ENCODE peak calls at places on chromosomes 2 and 18, in four cellular contexts. S is H1, W is H9, X is mesenchymal stem cell. V is an unnamed sample.

GRCh38 chr2:212032032-212032431 is 506.6 kb downstream of the ERBB4 start:
- DNase-seq in S (no peak), W (no peak), X (peak), V (no peak)

GRCh38 chr2:148876589-148877402 is 1.8 kb downstream of the KIF5C start:
- DNase-seq in S (peak), W (peak), X (no peak), V (peak)

GRCh38 chr2:173355866-173356508 is 1.3 kb downstream of the CDCA7 start:
- DNase-seq in S (no peak), W (no peak), X (peak), V (peak)

GRCh38 chr2:51505533-51505932 is 473.6 kb upstream of the NRXN1 start:
- DNase-seq in S (no peak), W (peak), X (no peak), V (no peak)

GRCh38 chr18:12520442-12520992 is 112.8 kb downstream of the PRELID3A start:
- DNase-seq in S (no peak), W (no peak), X (peak), V (peak)

GRCh38 chr2:39837856-39838453 is 58.9 kb upstream of the THUMPD2 start:
- DNase-seq in S (no peak), W (peak), X (peak), V (no peak)

GRCh38 chr2:207768168-207768890 is 1.4 kb downstream of the FZD5 start:
- DNase-seq in S (no peak), W (peak), X (peak), V (peak)

GRCh38 chr18:5444269-5444668 is 99.5 kb downstream of the EPB41L3 start:
- DNase-seq in S (no peak), W (no peak), X (no peak), V (no peak)

GRCh38 chr2:176132397-176133086 is 3.0 kb downstream of the HOXD8 start:
- DNase-seq in S (no peak), W (no peak), X (peak), V (no peak)

GRCh38 chr2:129877795-129878775 is 101.4 kb upstream of the RAB6C start:
- DNase-seq in S (no peak), W (peak), X (peak), V (peak)

GRCh38 chr18:2857491-2858063 is 10.8 kb downstream of the EMILIN2 start:
- DNase-seq in S (no peak), W (no peak), X (peak), V (no peak)

GRCh38 chr2:69211111-69211510 is 175.9 kb downstream of the GFPT1 start:
- DNase-seq in S (no peak), W (no peak), X (no peak), V (no peak)

GRCh38 chr18:63646916-63647315 is 2.9 kb upstream of the SERPINB4 start:
- DNase-seq in S (no peak), W (no peak), X (no peak), V (no peak)

GRCh38 chr18:67771271-67771670 is 254.8 kb upstream of the DSEL start:
- DNase-seq in S (no peak), W (no peak), X (peak), V (no peak)

GRCh38 chr2:67037655-67038054 is 359.5 kb upstream of the ETAA1 start:
- DNase-seq in S (no peak), W (no peak), X (no peak), V (no peak)

GRCh38 chr18:48740846-48741485 is 202.1 kb downstream of the CTIF start:
- DNase-seq in S (no peak), W (no peak), X (no peak), V (no peak)

GRCh38 chr18:73189718-73190117 is 321.9 kb upstream of the NETO1 start:
- DNase-seq in S (no peak), W (no peak), X (no peak), V (no peak)

GRCh38 chr2:15766911-15767597 is 173.3 kb upstream of the MYCN start:
- DNase-seq in S (no peak), W (no peak), X (no peak), V (no peak)

GRCh38 chr2:152950125-152950524 is 231.7 kb downstream of the ARL6IP6 start:
- DNase-seq in S (no peak), W (no peak), X (no peak), V (peak)

GRCh38 chr2:169365093-169365483 is 2.8 kb upstream of the LRP2 start:
- DNase-seq in S (no peak), W (no peak), X (peak), V (no peak)

GRCh38 chr18:39494211-39494896 is 1928.8 kb upstream of the CELF4 start:
- DNase-seq in S (no peak), W (no peak), X (no peak), V (no peak)

GRCh38 chr2:23360571-23361125 is 24.3 kb upstream of the KLHL29 start:
- DNase-seq in S (no peak), W (peak), X (peak), V (no peak)

GRCh38 chr2:61855178-61855523 is 1.3 kb upstream of the FAM161A start:
- DNase-seq in S (peak), W (no peak), X (no peak), V (no peak)

GRCh38 chr18:58438161-58438983 is 190.5 kb downstream of the ALPK2 start:
- DNase-seq in S (no peak), W (no peak), X (peak), V (no peak)

GRCh38 chr18:500556-501405 is at the start of gene COLEC12:
- DNase-seq in S (no peak), W (no peak), X (peak), V (peak)

GRCh38 chr2:19932928-19933327 is 31.1 kb upstream of the TTC32 start:
- DNase-seq in S (no peak), W (no peak), X (no peak), V (no peak)

GRCh38 chr2:112160591-112161250 is 22.5 kb downstream of the FBLN7 start:
- DNase-seq in S (no peak), W (no peak), X (no peak), V (no peak)

GRCh38 chr2:106582431-106583143 is 95.4 kb downstream of the CD8B2 start:
- DNase-seq in S (peak), W (peak), X (peak), V (peak)

GRCh38 chr18:1361931-1362330 is 457.3 kb downstream of the ADCYAP1 start:
- DNase-seq in S (no peak), W (no peak), X (no peak), V (no peak)

GRCh38 chr2:179745615-179746263 is 115.7 kb downstream of the ZNF385B start:
- DNase-seq in S (no peak), W (no peak), X (no peak), V (no peak)

GRCh38 chr2:68847751-68848150 is 23.4 kb downstream of the BMP10 start:
- DNase-seq in S (no peak), W (no peak), X (no peak), V (no peak)

GRCh38 chr2:54574860-54575247 is 118.7 kb downstream of the SPTBN1 start:
- DNase-seq in S (no peak), W (no peak), X (no peak), V (no peak)

GRCh38 chr18:24913507-24914147 is 438.3 kb downstream of the ZNF521 start:
- DNase-seq in S (no peak), W (no peak), X (peak), V (no peak)

GRCh38 chr2:117794668-117795067 is 19.8 kb upstream of the DDX18 start:
- DNase-seq in S (no peak), W (no peak), X (no peak), V (no peak)

GRCh38 chr2:212686285-212686895 is 147.8 kb upstream of the ERBB4 start:
- DNase-seq in S (peak), W (peak), X (peak), V (peak)

GRCh38 chr2:110813896-110814295 is 81.5 kb downstream of the ACOXL start:
- DNase-seq in S (no peak), W (no peak), X (no peak), V (no peak)

GRCh38 chr2:55156326-55156725 is 75.8 kb downstream of the CLHC1 start:
- DNase-seq in S (no peak), W (no peak), X (peak), V (no peak)

GRCh38 chr2:212088353-212088752 is 450.2 kb downstream of the ERBB4 start:
- DNase-seq in S (no peak), W (no peak), X (no peak), V (no peak)

DNA sequence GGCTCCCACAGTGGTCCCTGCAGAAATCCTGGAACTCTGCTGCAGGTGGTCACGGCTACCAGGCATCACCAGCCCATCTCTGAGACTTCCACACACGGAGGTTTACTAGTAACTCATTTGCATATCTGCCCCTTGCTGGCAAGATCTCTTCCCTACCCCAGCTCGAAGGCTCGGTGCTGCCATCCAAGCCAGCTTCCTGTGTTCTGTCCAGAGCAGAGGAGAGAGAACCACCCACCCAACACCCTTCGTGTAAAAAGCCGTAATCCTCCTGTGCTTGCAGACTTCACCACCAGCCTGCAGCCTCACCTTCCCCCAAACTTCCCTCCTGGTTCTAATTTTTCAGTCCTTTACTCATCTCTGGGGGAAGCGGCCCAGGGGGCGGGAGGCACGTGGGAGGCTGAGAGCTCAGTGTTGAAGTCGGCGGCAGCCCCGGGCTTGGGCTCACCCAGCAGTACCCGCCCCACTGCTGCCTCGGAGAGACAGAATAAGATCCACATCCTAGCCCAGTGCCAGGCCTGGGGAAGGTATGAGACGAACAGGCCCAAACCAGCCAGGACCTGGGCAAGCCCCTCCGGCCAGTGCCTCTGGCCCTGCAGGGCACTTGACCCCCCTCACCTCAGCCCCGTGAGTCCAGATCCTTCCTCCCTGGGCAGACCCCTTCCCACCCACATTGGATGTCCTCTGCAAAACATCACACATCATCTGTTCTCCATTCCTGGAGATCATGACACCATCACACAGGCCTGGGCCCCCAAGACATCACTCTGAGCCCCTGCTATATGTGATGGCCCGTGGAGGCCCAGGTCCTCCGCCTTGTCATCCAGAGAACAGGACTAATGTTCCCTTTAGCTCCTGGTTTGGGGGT is 145.8 kb upstream of the ID2 start:
- DNase-seq in S (no peak), W (no peak), X (no peak), V (no peak)
- H3K27ac ChIP-seq in S (no peak), W (no peak), X (no peak), V (no peak)

GRCh38 chr2:3185910-3186309 is 191.7 kb downstream of the EIPR1 start:
- DNase-seq in S (no peak), W (no peak), X (no peak), V (no peak)
- H2BK15ac ChIP-seq in S (no peak), W (no peak), X (no peak), V (no peak)

DNA sequence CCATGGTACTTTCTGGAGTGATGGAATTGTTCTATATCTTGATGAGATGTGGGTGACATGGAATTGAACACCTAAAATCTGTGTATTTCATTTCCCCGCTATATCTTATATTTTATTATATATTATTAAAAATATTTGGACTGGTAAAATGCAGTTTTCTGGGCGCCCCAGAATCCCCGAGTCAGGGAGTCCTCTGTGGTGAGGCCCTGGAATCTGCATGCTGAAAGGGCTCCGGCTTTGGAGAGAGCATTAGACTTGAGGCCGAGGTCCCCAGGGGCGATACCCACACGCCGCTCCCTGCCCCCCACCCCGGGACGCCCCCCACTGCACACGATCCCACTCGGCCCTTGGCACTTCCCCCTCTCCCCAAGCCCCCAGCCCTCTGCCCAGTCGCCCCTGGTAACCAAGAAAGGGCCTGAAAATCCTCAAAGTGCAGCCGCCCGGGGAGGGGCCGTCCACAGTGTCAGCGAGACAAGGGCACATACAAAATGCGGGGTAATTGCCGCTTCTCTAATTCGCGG is 126.0 kb downstream of the ZFP36L2 start:
- DNase-seq in S (no peak), W (no peak), X (no peak), V (no peak)
- H2BK12ac ChIP-seq in S (no peak), W (no peak), X (no peak), V (no peak)

DNA sequence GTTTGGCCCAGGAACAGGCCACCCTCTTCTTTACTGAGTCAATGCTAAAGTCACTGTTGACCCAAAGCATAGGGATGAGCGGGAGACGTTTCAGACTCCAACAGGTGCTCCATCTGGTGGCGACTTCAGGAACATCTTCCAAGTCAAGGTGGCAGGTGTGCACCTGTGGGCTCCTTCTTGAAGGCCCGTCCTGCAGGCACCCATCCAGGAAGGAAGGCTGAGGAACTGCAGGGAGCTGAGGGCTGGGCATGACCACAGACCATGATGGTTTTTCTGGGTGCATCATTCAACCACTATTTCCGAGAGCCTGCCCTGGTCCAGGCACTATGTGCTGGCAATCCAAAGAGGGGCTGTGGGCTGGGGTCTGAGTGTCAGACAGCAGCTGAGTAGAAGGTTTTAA is 142.8 kb downstream of the NDUFA10 start:
- DNase-seq in S (peak), W (peak), X (no peak), V (peak)
- H3K27ac ChIP-seq in S (no peak), W (no peak), X (no peak), V (no peak)

GRCh38 chr2:60407398-60407797 is 146.1 kb downstream of the BCL11A start:
- DNase-seq in S (no peak), W (no peak), X (no peak), V (no peak)

GRCh38 chr2:60410458-60411146 is 142.9 kb downstream of the BCL11A start:
- DNase-seq in S (no peak), W (peak), X (no peak), V (no peak)

GRCh38 chr2:60406192-60406591 is 147.3 kb downstream of the BCL11A start:
- DNase-seq in S (no peak), W (no peak), X (no peak), V (no peak)

GRCh38 chr2:60411295-60411694 is 142.2 kb downstream of the BCL11A start:
- DNase-seq in S (no peak), W (no peak), X (peak), V (no peak)

DNA sequence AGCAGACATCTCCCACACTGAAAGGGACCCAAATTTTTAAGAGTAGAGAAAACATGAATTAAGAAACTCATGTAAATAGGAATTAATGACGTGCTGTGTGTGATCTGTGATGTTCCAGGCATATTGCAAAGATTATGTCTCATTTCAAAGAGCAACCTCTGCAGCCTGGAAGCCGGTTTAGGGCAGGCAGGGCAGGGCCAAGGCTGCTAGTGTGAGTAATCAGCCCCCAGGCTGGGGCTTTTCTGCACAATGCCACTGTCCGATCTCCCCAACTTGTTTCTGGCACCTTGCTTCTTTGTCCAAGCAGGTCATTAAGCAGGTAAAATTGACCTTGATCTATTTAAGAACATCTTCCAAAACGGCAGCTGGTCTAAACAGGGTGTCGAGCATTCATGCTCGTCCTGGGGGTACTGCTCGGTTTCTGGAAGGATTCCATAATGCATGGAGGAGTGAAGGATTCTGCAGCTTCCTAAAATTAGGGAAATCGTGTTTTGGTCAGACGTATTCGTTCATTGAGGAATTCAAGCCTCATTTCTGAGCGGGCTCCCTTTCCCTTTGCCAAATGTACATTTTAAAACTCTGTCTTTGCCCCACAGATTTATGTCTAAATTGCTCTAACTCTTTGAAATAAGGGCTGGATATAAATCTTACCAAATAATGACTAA is 144.1 kb downstream of the BCL11A start:
- DNase-seq in S (no peak), W (no peak), X (no peak), V (no peak)
- H2BK15ac ChIP-seq in S (no peak), W (no peak), X (no peak), V (no peak)

GRCh38 chr2:96136123-96136720 is 2.1 kb downstream of the ASTL start:
- DNase-seq in S (no peak), W (no peak), X (no peak), V (no peak)
- H2BK12ac ChIP-seq in S (no peak), W (no peak), X (no peak), V (no peak)

DNA sequence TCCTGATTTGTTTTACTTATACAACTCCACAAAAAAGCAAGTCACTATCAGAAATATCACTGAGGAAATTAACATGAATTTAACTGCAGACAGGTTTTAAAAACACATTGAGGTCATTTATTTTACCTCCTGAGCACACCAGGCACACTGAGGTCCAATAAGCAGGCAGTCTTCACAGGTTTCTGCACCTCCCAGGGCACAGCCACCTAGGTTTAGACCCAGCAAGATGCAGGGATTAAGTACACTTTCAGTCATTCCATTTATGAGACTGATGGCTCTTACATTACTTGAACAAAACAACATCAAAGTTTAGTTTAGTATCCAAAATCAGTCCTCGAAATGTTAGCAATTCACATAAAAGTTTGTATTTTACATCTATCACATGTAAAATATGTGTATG is 1.0 kb downstream of the ITGB6 start:
- DNase-seq in S (no peak), W (no peak), X (no peak), V (no peak)
- H3K27ac ChIP-seq in S (no peak), W (no peak), X (no peak), V (no peak)

GRCh38 chr2:238502088-238502810 is 75.5 kb downstream of the ASB1 start:
- DNase-seq in S (no peak), W (peak), X (no peak), V (no peak)

GRCh38 chr2:238502956-238503791 is 76.4 kb downstream of the ASB1 start:
- DNase-seq in S (no peak), W (peak), X (no peak), V (no peak)

GRCh38 chr2:238505119-238505891 is 78.6 kb downstream of the ASB1 start:
- DNase-seq in S (no peak), W (no peak), X (no peak), V (no peak)

GRCh38 chr2:238505892-238506280 is 79.2 kb downstream of the ASB1 start:
- DNase-seq in S (no peak), W (no peak), X (no peak), V (no peak)

DNA sequence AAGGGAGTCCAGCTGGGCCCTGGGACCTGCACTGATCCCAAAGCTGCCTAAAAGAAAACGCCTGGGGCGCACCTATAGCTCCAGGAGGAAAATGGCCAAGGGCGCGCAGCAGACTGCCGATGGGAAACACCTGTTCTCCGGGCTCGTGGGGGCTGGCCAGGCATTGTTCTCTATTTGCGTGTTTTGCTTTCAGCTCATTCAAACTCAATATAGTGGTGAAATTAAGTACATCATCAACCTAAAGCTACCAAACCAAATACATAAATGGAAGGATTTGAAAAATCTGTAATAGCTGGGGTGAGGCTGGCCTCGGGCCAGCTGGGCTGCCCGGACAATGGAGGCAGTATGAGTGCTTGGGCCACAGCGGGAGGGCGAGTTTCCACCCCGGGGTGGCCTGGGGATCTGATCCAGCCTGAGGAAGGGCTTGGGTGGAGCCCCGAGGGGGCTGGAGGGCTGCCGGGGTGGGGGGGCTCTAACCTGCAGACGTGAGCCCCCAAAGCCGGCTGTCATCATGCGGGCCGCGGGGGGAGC is 77.5 kb downstream of the ASB1 start:
- DNase-seq in S (no peak), W (peak), X (no peak), V (no peak)
- H2BK15ac ChIP-seq in S (no peak), W (no peak), X (no peak), V (no peak)

V was measured in neuronal stem cell.